ENCODE peak calls at places on chromosomes 4 and X, in nine cellular contexts. U, A, J, V, R, H, B, X and Y are unnamed samples.

GRCh38 chrX:96591418-96591817 is 93.2 kb upstream of the DIAPH2 start:
- DNase-seq in U (no peak), A (no peak), R (no peak), B (no peak), J (no peak), X (no peak), H (no peak), V (peak), Y (no peak)

GRCh38 chr4:534576-535151 is 35.7 kb downstream of the PIGG start:
- DNase-seq in B (no peak), A (no peak), X (no peak), R (no peak), H (no peak), U (no peak), V (no peak), J (no peak), Y (no peak)

GRCh38 chr4:96073446-96073845 is 233.6 kb downstream of the PDHA2 start:
- DNase-seq in B (no peak), V (peak), U (no peak), X (no peak), J (no peak), A (no peak), R (no peak), H (no peak), Y (no peak)

GRCh38 chr4:154961263-154961662 is 180.2 kb downstream of the RBM46 start:
- DNase-seq in B (no peak), A (no peak), J (no peak), X (no peak), H (no peak), R (no peak), V (no peak), U (no peak), Y (no peak)

GRCh38 chr4:78299565-78299972 is 242.4 kb downstream of the FRAS1 start:
- DNase-seq in H (no peak), B (peak), V (no peak), J (no peak), U (no peak), A (no peak), X (no peak), R (no peak), Y (no peak)

GRCh38 chrX:108156082-108156481 is 64.5 kb downstream of the ATG4A start:
- DNase-seq in U (no peak), J (no peak), A (no peak), V (no peak), R (no peak), X (no peak), B (no peak), H (no peak), Y (no peak)

GRCh38 chr4:20433101-20433705 is 181.5 kb downstream of the SLIT2 start:
- DNase-seq in X (no peak), R (no peak), J (no peak), U (no peak), V (no peak), B (no peak), H (no peak), A (peak), Y (no peak)

GRCh38 chrX:133685806-133686205 is 270.5 kb upstream of the GPC4 start:
- DNase-seq in U (no peak), V (no peak), B (no peak), A (no peak), R (peak), J (no peak), H (no peak), X (no peak), Y (no peak)

GRCh38 chr4:54400802-54401201 is 171.7 kb downstream of the PDGFRA start:
- DNase-seq in B (peak), A (no peak), V (peak), J (no peak), H (no peak), R (no peak), X (no peak), U (no peak), Y (no peak)

GRCh38 chrX:153397256-153397960 is 3.7 kb downstream of the PNMA6E start:
- DNase-seq in R (peak), A (no peak), X (no peak), V (no peak), J (no peak), B (no peak), U (no peak), H (no peak), Y (no peak)

GRCh38 chrX:45803383-45803921 is 602.8 kb upstream of the DIPK2B start:
- DNase-seq in A (peak), H (no peak), R (no peak), U (no peak), V (peak), X (no peak), B (peak), J (no peak), Y (peak)

GRCh38 chr4:77082886-77083608 is 7.3 kb upstream of the CCNI start:
- DNase-seq in B (no peak), U (no peak), H (no peak), R (no peak), A (no peak), J (peak), V (no peak), X (no peak), Y (no peak)

GRCh38 chr4:74292111-74292870 is 16.0 kb upstream of the EPGN start:
- DNase-seq in R (no peak), X (no peak), B (no peak), U (no peak), J (no peak), A (no peak), V (no peak), H (no peak), Y (no peak)

GRCh38 chr4:143986173-143986572 is 33.0 kb downstream of the GYPB start:
- DNase-seq in A (no peak), V (no peak), X (no peak), R (no peak), B (no peak), H (no peak), U (no peak), J (no peak), Y (no peak)